ENCODE peak calls at places on chromosomes 16 and 17, in six cellular contexts. T is aorta; A is stimulated activated CD8-positive, alpha-beta memory T cell treated with anti-CD3 and anti-CD28 coated beads, Interleukin-15, amount 100 ng/mL, for 48 hours; H is effector CD8-positive, alpha-beta T cell; F is GF-D8; E is EL. X is an unnamed sample.

GRCh38 chr16:60727856-60728255 is 1308.4 kb downstream of the CDH8 start:
- DNase-seq in F (no peak), A (no peak), H (no peak), E (no peak), T (no peak), X (no peak)

GRCh38 chr17:2053380-2054261 is 1.3 kb upstream of the HIC1 start:
- DNase-seq in H (peak), A (peak), E (peak), T (peak), F (no peak), X (no peak)

GRCh38 chr16:80337786-80338185 is 203.0 kb upstream of the DYNLRB2 start:
- DNase-seq in F (no peak), A (no peak), E (no peak), T (no peak), H (no peak), X (no peak)

GRCh38 chr16:68612996-68613395 is 32.1 kb upstream of the CDH3 start:
- DNase-seq in H (no peak), E (no peak), T (no peak), F (no peak), A (no peak), X (no peak)

GRCh38 chr16:2838928-2839327 is 8.8 kb downstream of the ZG16B start:
- DNase-seq in A (peak), T (peak), H (peak), F (peak), E (peak), X (no peak)

GRCh38 chr17:48520631-48521045 is 10.2 kb downstream of the HOXB1 start:
- DNase-seq in T (no peak), A (no peak), E (peak), H (no peak), F (no peak), X (no peak)

GRCh38 chr17:33572615-33573014 is 279.5 kb upstream of the ASIC2 start:
- DNase-seq in E (no peak), H (no peak), T (no peak), A (no peak), F (no peak), X (no peak)

GRCh38 chr17:72643575-72644216 is 448.8 kb downstream of the SLC39A11 start:
- DNase-seq in T (no peak), A (no peak), E (no peak), H (no peak), F (no peak), X (no peak)

GRCh38 chr16:65315004-65315398 is 193.1 kb upstream of the CDH11 start:
- DNase-seq in H (no peak), E (no peak), T (peak), F (no peak), A (no peak), X (no peak)

GRCh38 chr16:88393034-88393433 is 10.3 kb downstream of the ZNF469 start:
- DNase-seq in H (no peak), F (no peak), A (no peak), T (peak), E (no peak), X (peak)

GRCh38 chr16:2874584-2875362 is 8.2 kb upstream of the FLYWCH2 start:
- DNase-seq in T (peak), A (peak), E (peak), F (peak), H (peak), X (peak)

GRCh38 chr16:1715220-1715619 is 9.2 kb downstream of the MAPK8IP3 start:
- DNase-seq in H (no peak), E (no peak), F (no peak), A (no peak), T (no peak), X (no peak)

GRCh38 chr16:554640-555413 is 5.4 kb upstream of the PRR35 start:
- DNase-seq in E (peak), A (no peak), H (no peak), F (no peak), T (no peak), X (no peak)

GRCh38 chr16:86016201-86016965 is 117.4 kb downstream of the IRF8 start:
- DNase-seq in E (peak), H (peak), A (no peak), T (no peak), F (no peak), X (peak)

GRCh38 chr16:3734758-3735221 is 17.5 kb upstream of the TRAP1 start:
- DNase-seq in A (no peak), T (no peak), E (no peak), F (no peak), H (no peak), X (no peak)

GRCh38 chr17:57672205-57672632 is 72.9 kb downstream of the CCDC182 start:
- DNase-seq in H (no peak), T (no peak), E (no peak), F (peak), A (no peak), X (no peak)

GRCh38 chr17:62565817-62566216 is 61.7 kb upstream of the MRC2 start:
- DNase-seq in F (no peak), A (no peak), H (no peak), T (no peak), E (peak), X (no peak)

GRCh38 chr17:205817-206216 is 24.4 kb upstream of the DOC2B start:
- DNase-seq in T (peak), F (no peak), A (no peak), H (no peak), E (no peak), X (peak)

X was measured in cardiac septum.